ENCODE peak calls at places on chromosome 17, in eight cellular contexts. K, G, V, H, N, D, F and M are unnamed samples.

GRCh38 chr17:62219500-62219899 is 154.4 kb upstream of the MED13 start:
- DNase-seq in K (no peak), G (no peak), V (no peak), H (no peak), N (no peak), D (no peak), F (no peak), M (no peak)

GRCh38 chr17:76968707-76969597 is 100.7 kb downstream of the MGAT5B start:
- DNase-seq in K (no peak), G (no peak), V (no peak), H (peak), N (peak), D (no peak), F (no peak), M (peak)

GRCh38 chr17:76927577-76927976 is 59.4 kb downstream of the MGAT5B start:
- DNase-seq in K (no peak), G (no peak), V (no peak), H (no peak), N (no peak), D (no peak), F (no peak), M (no peak)

GRCh38 chr17:57902800-57903759 is 52.1 kb downstream of the CUEDC1 start:
- DNase-seq in K (peak), G (peak), V (peak), H (no peak), N (no peak), D (peak), F (no peak), M (peak)

GRCh38 chr17:40791808-40792436 is 7.8 kb downstream of the KRT28 start:
- DNase-seq in K (peak), G (no peak), V (no peak), H (peak), N (no peak), D (peak), F (no peak), M (peak)

GRCh38 chr17:74371653-74372147 is 4.4 kb downstream of the GPR142 start:
- DNase-seq in K (no peak), G (no peak), V (no peak), H (no peak), N (no peak), D (no peak), F (no peak), M (no peak)

GRCh38 chr17:39107973-39108372 is 43.5 kb downstream of the PLXDC1 start:
- DNase-seq in K (no peak), G (no peak), V (no peak), H (peak), N (no peak), D (no peak), F (no peak), M (no peak)

GRCh38 chr17:52666264-52666663 is 507.8 kb upstream of the CA10 start:
- DNase-seq in K (no peak), G (no peak), V (no peak), H (no peak), N (no peak), D (no peak), F (no peak), M (no peak)

GRCh38 chr17:79600613-79601221 is 10.1 kb downstream of the RBFOX3 start:
- DNase-seq in K (no peak), G (no peak), V (no peak), H (no peak), N (no peak), D (no peak), F (no peak), M (no peak)

GRCh38 chr17:4944554-4945175 is 3.7 kb downstream of the PFN1 start:
- DNase-seq in K (no peak), G (no peak), V (no peak), H (peak), N (no peak), D (no peak), F (no peak), M (peak)

GRCh38 chr17:69608808-69609494 is 194.5 kb downstream of the MAP2K6 start:
- DNase-seq in K (peak), G (peak), V (peak), H (no peak), N (no peak), D (peak), F (peak), M (no peak)

GRCh38 chr17:29613371-29613837 is 9.3 kb downstream of the CORO6 start:
- DNase-seq in K (peak), G (peak), V (peak), H (peak), N (peak), D (peak), F (no peak), M (peak)

GRCh38 chr17:27573971-27574525 is 56.9 kb upstream of the LGALS9 start:
- DNase-seq in K (peak), G (no peak), V (no peak), H (peak), N (no peak), D (peak), F (no peak), M (no peak)

GRCh38 chr17:19741832-19742457 is 6.2 kb downstream of the ALDH3A1 start:
- DNase-seq in K (no peak), G (no peak), V (no peak), H (no peak), N (no peak), D (no peak), F (no peak), M (no peak)

GRCh38 chr17:47695664-47696376 is 1.9 kb downstream of the TBKBP1 start:
- DNase-seq in K (no peak), G (peak), V (no peak), H (no peak), N (no peak), D (no peak), F (no peak), M (no peak)

GRCh38 chr17:38403491-38403890 is 24.8 kb upstream of the ARHGAP23 start:
- DNase-seq in K (peak), G (no peak), V (no peak), H (peak), N (no peak), D (peak), F (no peak), M (no peak)

GRCh38 chr17:6548578-6549330 is 7.6 kb downstream of the PITPNM3 start:
- DNase-seq in K (no peak), G (no peak), V (peak), H (no peak), N (no peak), D (no peak), F (no peak), M (peak)

GRCh38 chr17:6070280-6070894 is at the start of gene WSCD1:
- DNase-seq in K (peak), G (no peak), V (no peak), H (peak), N (no peak), D (no peak), F (no peak), M (no peak)

GRCh38 chr17:12727076-12727750 is 61.5 kb downstream of the MYOCD start:
- DNase-seq in K (peak), G (no peak), V (no peak), H (no peak), N (no peak), D (peak), F (peak), M (no peak)

GRCh38 chr17:50944054-50944901 is 78.1 kb upstream of the TOB1 start:
- DNase-seq in K (peak), G (peak), V (peak), H (peak), N (peak), D (peak), F (no peak), M (peak)

GRCh38 chr17:20266806-20267458 is 200.4 kb downstream of the LGALS9B start:
- DNase-seq in K (peak), G (no peak), V (no peak), H (no peak), N (no peak), D (peak), F (no peak), M (no peak)

GRCh38 chr17:82985973-82986372 is 93.4 kb upstream of the METRNL start:
- DNase-seq in K (peak), G (no peak), V (no peak), H (peak), N (peak), D (peak), F (peak), M (no peak)

GRCh38 chr17:45848405-45848804 is 3.7 kb downstream of the SPPL2C start:
- DNase-seq in K (no peak), G (no peak), V (no peak), H (peak), N (no peak), D (no peak), F (no peak), M (no peak)

GRCh38 chr17:38815576-38816193 is 9.4 kb downstream of the CWC25 start:
- DNase-seq in K (peak), G (no peak), V (no peak), H (peak), N (no peak), D (peak), F (no peak), M (peak)

GRCh38 chr17:62163847-62164246 is 98.8 kb upstream of the MED13 start:
- DNase-seq in K (no peak), G (no peak), V (no peak), H (no peak), N (no peak), D (no peak), F (no peak), M (no peak)

GRCh38 chr17:70955441-70955840 is 786.1 kb downstream of the KCNJ2 start:
- DNase-seq in K (no peak), G (no peak), V (no peak), H (no peak), N (no peak), D (no peak), F (no peak), M (no peak)

GRCh38 chr17:48532261-48532660 is 1.4 kb upstream of the HOXB1 start:
- DNase-seq in K (no peak), G (no peak), V (no peak), H (no peak), N (no peak), D (no peak), F (no peak), M (no peak)

DNA sequence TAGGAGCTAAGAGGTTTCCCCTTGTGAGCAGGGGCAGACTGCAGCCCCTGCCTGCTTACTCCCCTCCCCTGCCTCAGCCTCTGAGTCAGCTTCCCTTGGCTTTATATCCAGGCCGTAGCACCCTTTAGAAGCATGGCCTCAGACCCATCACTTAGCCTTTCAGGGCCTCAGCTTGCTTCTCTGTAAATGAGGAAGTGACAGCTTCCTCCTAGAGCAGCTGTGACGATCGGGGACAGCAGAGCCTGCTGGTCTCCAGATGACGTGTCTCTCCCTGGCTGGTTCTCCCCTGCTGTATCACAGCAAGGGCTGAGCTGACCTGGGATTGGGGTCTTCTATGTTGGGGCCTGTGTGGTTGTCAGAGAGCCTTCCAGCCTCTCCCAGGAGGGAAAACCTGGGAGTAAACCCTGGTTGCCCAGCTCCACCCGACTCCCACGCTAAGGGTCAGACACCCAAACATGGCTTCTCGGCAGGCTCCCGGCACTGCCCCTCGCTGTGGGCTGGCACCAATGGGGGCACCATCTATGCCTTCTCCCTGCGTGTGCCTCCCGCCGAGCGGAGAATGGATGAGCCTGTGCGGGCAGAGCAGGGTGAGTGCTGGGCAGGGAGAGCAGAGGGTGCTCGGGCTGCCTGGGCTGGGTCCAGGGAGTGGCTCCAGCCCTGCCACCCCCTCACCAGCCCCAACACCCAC is 16.3 kb upstream of the MYO15B start:
- DNase-seq in K (no peak), G (no peak), V (peak), H (no peak), N (no peak), D (no peak), F (no peak), M (peak)
- H3K4me3 ChIP-seq in K (no peak), G (no peak), V (no peak), H (no peak), N (no peak), D (no peak), F (no peak), M (no peak)

DNA sequence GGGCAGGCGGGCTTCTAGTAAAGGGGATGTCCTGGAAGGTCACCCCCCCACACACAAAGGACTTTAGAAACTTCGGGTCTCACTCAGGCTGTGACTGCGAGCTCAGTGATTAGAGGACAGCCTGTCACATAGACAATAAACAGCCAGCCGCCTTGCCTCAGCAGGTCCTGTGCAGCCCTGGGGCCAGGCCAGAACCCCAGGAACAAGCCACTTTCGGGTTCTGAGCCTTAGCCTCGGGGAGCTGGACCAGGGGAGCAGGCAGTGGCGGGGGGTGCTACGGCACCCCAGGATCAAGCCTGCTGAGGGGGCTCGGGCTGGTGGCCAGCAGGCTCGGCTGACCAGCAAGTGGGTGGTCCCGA is 1.1 kb downstream of the GAS7 start:
- DNase-seq in K (peak), G (no peak), V (peak), H (no peak), N (no peak), D (no peak), F (no peak), M (no peak)
- H3K4me3 ChIP-seq in K (peak), G (peak), V (peak), H (peak), N (no peak), D (peak), F (peak), M (no peak)

GRCh38 chr17:78214016-78214705 is at the start of gene BIRC5:
- DNase-seq in K (peak), G (peak), V (peak), H (peak), N (peak), D (peak), F (peak), M (peak)
- H3K4me3 ChIP-seq in K (peak), G (peak), V (peak), H (peak), N (no peak), D (peak), F (peak), M (peak)

DNA sequence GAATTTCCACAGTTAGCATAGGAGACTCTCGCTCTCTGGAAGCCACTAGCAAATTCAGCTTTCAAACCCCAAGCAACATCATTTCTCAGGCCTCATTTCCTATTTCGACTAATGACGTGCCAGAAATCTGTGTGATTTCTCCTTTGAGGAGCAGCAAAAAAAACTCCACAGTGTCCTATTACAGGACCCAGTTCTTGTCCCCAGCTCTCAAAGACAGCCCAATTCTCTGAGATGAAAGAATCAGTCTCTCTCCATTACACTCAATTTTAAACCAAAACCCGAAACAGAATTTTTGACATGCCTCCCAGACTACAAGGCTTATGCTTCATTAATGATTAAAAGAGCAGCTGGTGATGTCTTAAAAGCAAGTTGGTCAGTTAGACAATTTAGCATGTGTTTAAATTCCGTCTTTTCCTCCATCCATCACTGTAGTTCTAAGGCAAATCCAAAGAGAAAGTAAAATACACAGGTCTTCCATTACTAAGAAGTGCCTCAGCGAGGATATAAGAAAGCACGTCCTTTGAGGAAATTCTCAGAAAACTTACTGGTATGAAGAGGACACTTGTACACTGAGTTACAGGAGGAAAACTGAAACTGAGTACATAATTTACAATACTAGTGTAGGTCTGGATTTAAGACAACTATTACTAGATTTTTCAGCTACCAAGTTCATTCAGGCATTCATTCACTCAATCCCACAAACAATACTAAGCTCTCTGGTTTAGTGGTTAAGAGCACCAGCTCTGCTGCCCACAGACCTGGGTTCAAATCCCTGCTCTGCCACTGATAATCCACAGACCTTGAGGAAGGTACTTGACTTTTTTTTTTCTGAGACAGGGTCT is 12.5 kb downstream of the TOM1L2 start:
- DNase-seq in K (peak), G (no peak), V (no peak), H (no peak), N (no peak), D (peak), F (no peak), M (peak)
- H3K4me3 ChIP-seq in K (peak), G (peak), V (no peak), H (no peak), N (peak), D (peak), F (peak), M (peak)

GRCh38 chr17:68255151-68255550 is 7.3 kb downstream of the AMZ2 start:
- DNase-seq in K (no peak), G (no peak), V (no peak), H (no peak), N (no peak), D (no peak), F (no peak), M (no peak)
- H3K4me3 ChIP-seq in K (no peak), G (no peak), V (no peak), H (no peak), N (peak), D (no peak), F (no peak), M (no peak)

GRCh38 chr17:8362651-8363332 is 13.7 kb downstream of the KRABD2 start:
- DNase-seq in K (peak), G (no peak), V (no peak), H (no peak), N (no peak), D (peak), F (no peak), M (no peak)

GRCh38 chr17:8360751-8361150 is 15.8 kb downstream of the KRABD2 start:
- DNase-seq in K (no peak), G (no peak), V (no peak), H (no peak), N (no peak), D (peak), F (no peak), M (no peak)

GRCh38 chr17:8357910-8358309 is 18.3 kb downstream of the ODF4 start:
- DNase-seq in K (no peak), G (no peak), V (no peak), H (no peak), N (no peak), D (no peak), F (no peak), M (no peak)

GRCh38 chr17:8359769-8360168 is 16.7 kb downstream of the KRABD2 start:
- DNase-seq in K (peak), G (no peak), V (peak), H (peak), N (no peak), D (peak), F (peak), M (no peak)

DNA sequence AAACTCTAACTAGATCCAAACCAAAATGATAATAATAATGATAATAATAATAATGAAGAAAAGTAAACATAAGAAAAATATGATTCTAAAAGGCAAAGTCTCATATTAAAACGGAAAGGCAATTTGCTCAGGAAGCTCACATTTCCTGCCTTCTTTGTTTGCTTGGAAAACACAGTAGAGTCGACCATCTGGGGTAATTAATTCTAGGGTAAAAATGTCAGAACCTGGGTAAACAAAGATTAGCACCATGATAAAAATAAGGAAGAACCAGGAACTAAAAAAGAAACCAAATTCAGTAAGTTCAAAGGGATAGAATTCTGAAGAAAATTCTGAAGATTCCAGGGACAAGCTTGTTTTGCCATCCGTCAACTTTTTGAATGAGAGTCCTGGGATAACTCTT is 16.2 kb downstream of the KRABD2 start:
- DNase-seq in K (no peak), G (no peak), V (no peak), H (no peak), N (no peak), D (peak), F (no peak), M (no peak)
- H3K4me3 ChIP-seq in K (peak), G (no peak), V (no peak), H (no peak), N (no peak), D (peak), F (no peak), M (no peak)